ENCODE peak calls at places on chromosomes 11 and 22, in five cellular contexts. N is GM12878, B is H1, P is K562, Y is HepG2. U is an unnamed sample.

GRCh38 chr11:12285106-12285505 is 92.3 kb upstream of the PARVA start:
- DNase-seq in P (no peak), B (no peak), Y (no peak), N (no peak), U (no peak)

GRCh38 chr11:77089004-77089545 is 13.6 kb upstream of the OMP start:
- DNase-seq in B (no peak), N (no peak), P (no peak), Y (no peak), U (no peak)

GRCh38 chr11:130068986-130069683 is 559 bp upstream of the APLP2 start:
- DNase-seq in N (no peak), P (no peak), B (no peak), Y (no peak), U (peak)

GRCh38 chr11:117597083-117597482 is 199.9 kb downstream of the DSCAML1 start:
- DNase-seq in Y (peak), B (peak), P (peak), N (no peak), U (peak)

GRCh38 chr11:64924910-64925284 is 408 bp downstream of the PPP2R5B start:
- DNase-seq in Y (no peak), N (no peak), B (peak), P (peak), U (no peak)

GRCh38 chr22:29310863-29311339 is 4.5 kb downstream of the GAS2L1 start:
- DNase-seq in P (peak), B (peak), N (no peak), Y (peak), U (peak)

GRCh38 chr11:33869511-33870422 is 22.1 kb downstream of the LMO2 start:
- DNase-seq in Y (no peak), B (peak), N (no peak), P (peak), U (peak)

GRCh38 chr11:74070713-74071506 is 62.0 kb upstream of the UCP3 start:
- DNase-seq in N (no peak), B (no peak), P (peak), Y (no peak), U (no peak)

GRCh38 chr11:115709297-115709696 is 205.1 kb upstream of the CADM1 start:
- DNase-seq in P (no peak), Y (no peak), B (no peak), N (peak), U (no peak)

GRCh38 chr22:23547818-23548500 is 32.1 kb downstream of the IGLL1 start:
- DNase-seq in B (no peak), N (no peak), P (no peak), Y (no peak), U (no peak)

GRCh38 chr11:77959434-77959833 is 35.0 kb downstream of the INTS4 start:
- DNase-seq in Y (no peak), P (no peak), B (no peak), N (no peak), U (no peak)

GRCh38 chr11:17298302-17298701 is 21.8 kb downstream of the NUCB2 start:
- DNase-seq in B (no peak), N (no peak), P (no peak), Y (no peak), U (no peak)

GRCh38 chr22:44707178-44707577 is 5.2 kb downstream of the PRR5 start:
- DNase-seq in B (no peak), Y (no peak), N (no peak), P (no peak), U (no peak)

GRCh38 chr11:47398551-47398950 is 9.8 kb upstream of the SLC39A13 start:
- DNase-seq in N (no peak), Y (no peak), P (no peak), B (no peak), U (no peak)
- TF ChIP-seq SP1 in N (no peak), Y (no peak), P (no peak), B (no peak), U (no peak)

GRCh38 chr11:15893080-15893492 is 463.3 kb downstream of the SOX6 start:
- DNase-seq in Y (no peak), P (no peak), B (no peak), N (no peak), U (no peak)

GRCh38 chr11:15886866-15887265 is 469.5 kb downstream of the SOX6 start:
- DNase-seq in P (no peak), B (no peak), N (no peak), Y (no peak), U (no peak)

GRCh38 chr11:15889353-15889752 is 467.0 kb downstream of the SOX6 start:
- DNase-seq in P (no peak), Y (no peak), N (no peak), B (no peak), U (no peak)

GRCh38 chr11:15888596-15889345 is 467.6 kb downstream of the SOX6 start:
- DNase-seq in N (no peak), B (no peak), P (no peak), Y (no peak), U (no peak)

DNA sequence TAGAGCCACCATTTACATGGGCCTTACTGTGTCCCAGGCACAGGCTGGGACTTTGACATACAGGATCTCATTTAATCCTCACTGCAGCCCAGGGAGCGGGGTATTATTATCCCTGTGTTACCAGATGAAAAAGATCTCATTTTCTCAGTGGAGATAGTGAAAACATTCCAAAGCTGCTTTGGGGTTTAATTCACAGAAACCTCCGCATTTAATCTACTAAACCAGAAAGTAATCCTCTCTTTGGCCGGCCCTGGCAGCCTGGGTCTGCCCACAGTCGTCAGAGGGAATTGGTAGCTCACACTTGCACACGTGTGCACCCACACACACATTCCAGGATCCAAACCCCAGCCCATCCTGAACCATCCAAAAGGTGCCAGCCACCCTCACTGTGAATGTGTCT is 466.4 kb downstream of the SOX6 start:
- DNase-seq in Y (no peak), N (no peak), P (no peak), B (no peak), U (no peak)
- TF ChIP-seq ATF2 in Y (no peak), N (no peak), P (no peak), B (no peak), U (no peak)

DNA sequence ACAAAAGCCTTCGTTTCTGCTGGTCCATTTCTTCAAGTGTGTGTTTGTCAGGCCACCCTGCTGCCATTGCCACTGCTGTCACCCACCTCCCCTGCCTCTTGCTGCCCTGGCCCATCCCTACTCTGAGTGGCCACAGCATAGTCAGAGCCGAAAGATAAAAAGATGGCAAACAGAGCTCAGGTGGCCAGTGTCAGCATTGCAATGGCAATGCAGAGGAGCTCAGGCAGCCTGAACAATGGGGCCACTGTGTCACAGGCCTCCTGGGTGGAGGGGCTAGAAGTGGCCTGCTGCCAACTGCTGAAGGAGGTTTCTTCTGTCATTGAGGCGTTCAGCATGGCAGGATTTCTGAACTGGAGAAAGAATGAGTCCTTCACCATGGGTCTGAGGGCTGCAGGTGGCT is 137.1 kb downstream of the CSNK2A3 start:
- DNase-seq in N (no peak), P (no peak), Y (peak), B (no peak), U (no peak)
- TF ChIP-seq SP1 in N (no peak), P (no peak), Y (no peak), B (no peak), U (no peak)

DNA sequence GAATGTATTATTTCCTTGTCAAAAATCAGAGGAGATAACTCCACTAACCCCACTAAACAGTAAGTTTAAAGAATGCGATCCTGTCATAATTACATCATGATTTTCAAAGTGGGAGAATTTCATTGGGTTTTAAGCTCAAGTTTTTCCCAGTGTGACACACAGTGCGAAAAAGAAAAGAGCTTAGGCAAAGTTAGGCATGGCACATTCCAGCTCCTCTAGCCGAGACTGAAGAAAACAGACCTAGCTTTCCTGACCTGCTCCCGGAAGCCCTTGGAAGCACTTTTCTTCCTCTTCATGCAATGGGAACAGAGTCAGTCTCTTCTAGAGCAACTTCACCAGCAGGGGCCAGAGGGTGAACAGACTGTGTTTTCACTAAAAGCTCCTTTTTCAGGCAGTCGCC is 76.6 kb upstream of the AKIP1 start:
- DNase-seq in B (no peak), P (no peak), N (no peak), Y (no peak), U (no peak)
- TF ChIP-seq ATF2 in B (no peak), P (no peak), N (no peak), Y (no peak), U (no peak)

DNA sequence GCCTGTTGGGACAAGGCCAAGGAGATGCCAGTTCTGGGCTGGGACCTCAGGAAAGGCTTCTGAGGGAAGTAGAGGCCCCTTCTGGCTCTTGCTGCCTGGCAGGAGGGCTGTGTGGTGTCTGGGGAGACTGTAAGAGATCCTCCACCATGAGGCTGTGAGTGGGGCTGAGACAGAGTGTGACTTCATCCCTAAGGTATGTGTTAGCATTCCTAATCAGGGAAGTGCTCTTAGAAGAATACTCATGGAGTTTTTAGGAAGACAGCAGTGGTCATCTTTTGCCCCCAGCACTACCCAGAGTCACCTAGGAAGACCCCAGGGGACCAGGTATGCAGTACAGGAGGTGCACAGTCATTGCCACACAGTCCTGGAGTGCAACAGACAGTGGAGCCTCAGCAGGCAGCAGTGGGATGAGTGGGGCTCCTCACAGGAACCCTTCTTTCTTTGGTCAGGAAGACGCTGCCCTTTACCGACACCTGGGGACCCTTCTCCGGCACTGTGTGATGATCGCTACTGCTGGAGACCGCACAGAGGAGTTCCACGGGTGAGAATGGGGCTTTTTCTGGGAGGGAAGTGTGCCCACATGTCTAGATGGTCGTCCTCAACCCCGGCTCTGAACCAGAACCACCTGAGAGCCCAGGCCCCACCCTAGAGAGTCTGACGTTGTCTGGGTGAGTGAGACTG is 2.8 kb downstream of the RIC8A start:
- DNase-seq in Y (no peak), N (no peak), P (no peak), B (no peak), U (no peak)
- TF ChIP-seq SP1 in Y (no peak), N (no peak), P (no peak), B (no peak), U (no peak)

GRCh38 chr11:41113160-41113559 is 346.3 kb downstream of the LRRC4C start:
- DNase-seq in B (no peak), N (no peak), P (no peak), Y (no peak), U (no peak)

GRCh38 chr11:41119484-41119883 is 340.0 kb downstream of the LRRC4C start:
- DNase-seq in B (no peak), P (no peak), N (no peak), Y (no peak), U (no peak)

GRCh38 chr11:41118521-41118920 is 340.9 kb downstream of the LRRC4C start:
- DNase-seq in Y (no peak), B (no peak), P (no peak), N (no peak), U (no peak)

GRCh38 chr11:41116970-41117369 is 342.5 kb downstream of the LRRC4C start:
- DNase-seq in Y (no peak), B (peak), P (no peak), N (no peak), U (peak)

GRCh38 chr11:41115066-41115465 is 344.4 kb downstream of the LRRC4C start:
- DNase-seq in P (no peak), Y (no peak), N (no peak), B (no peak), U (no peak)
- TF ChIP-seq ATF2 in P (no peak), Y (no peak), N (no peak), B (no peak), U (no peak)

GRCh38 chr11:72561856-72562255 is 112.4 kb downstream of the PDE2A start:
- DNase-seq in Y (no peak), P (no peak), N (no peak), B (no peak), U (no peak)
- TF ChIP-seq SP1 in Y (no peak), P (no peak), N (no peak), B (no peak), U (no peak)

DNA sequence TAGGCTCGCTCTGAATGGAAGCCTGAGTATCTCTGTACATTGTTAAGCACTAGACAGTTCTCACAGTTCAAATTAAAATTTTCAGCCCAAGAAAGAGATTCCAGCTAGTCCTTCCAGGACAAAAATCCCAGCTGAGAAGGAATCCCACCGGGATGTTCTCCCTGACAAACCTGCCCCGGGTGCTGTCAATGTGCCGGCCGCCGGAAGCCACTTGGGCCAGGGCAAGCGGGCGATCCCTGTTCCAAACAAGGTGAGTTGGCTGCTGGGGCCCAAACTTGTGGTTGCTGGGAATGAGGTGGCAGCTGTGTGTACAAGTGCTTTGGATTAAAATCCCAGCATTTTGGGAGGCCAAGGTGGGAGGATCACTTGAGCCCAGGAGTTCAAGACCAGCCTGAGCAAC is 15.4 kb downstream of the GTSE1 start:
- DNase-seq in Y (no peak), P (no peak), N (no peak), B (no peak), U (no peak)
- TF ChIP-seq ATF2 in Y (no peak), P (no peak), N (no peak), B (no peak), U (no peak)

U was measured in WTC11.